ENCODE peak calls at places on chromosome 6, in six cellular contexts. S, U, B, O, X and H are unnamed samples.
A peak's percentile ranks its signal among the peaks of the same experiment; 100 is the strongest.

GRCh38 chr6:170410241-170410640 is 103.7 kb downstream of the FAM120B start:
- DNase-seq in S (no peak), X (no peak), O (no peak), U (no peak), B (no peak), H (no peak)

GRCh38 chr6:55438217-55438616 is 110.9 kb downstream of the GFRAL start:
- DNase-seq in S (no peak), B (no peak), U (no peak), X (no peak), O (no peak), H (no peak)

GRCh38 chr6:104118274-104118673 is 741.4 kb downstream of the HACE1 start:
- DNase-seq in X (no peak), O (no peak), B (no peak), S (peak; percentile 27), U (peak; percentile 22), H (no peak)

GRCh38 chr6:33123732-33124524 is 48.1 kb downstream of the HLA-DPB1 start:
- DNase-seq in U (no peak), S (peak; percentile 14), X (peak; percentile 67), B (peak; percentile 84), O (peak; percentile 27), H (peak; percentile 74)

GRCh38 chr6:38589367-38589720 is 50.4 kb downstream of the BTBD9 start:
- DNase-seq in U (no peak), O (no peak), S (no peak), X (no peak), B (no peak), H (no peak)

GRCh38 chr6:11514672-11515071 is 22.9 kb upstream of the TMEM170B start:
- DNase-seq in X (peak; percentile 68), S (no peak), U (no peak), B (no peak), O (no peak), H (peak; percentile 9)

GRCh38 chr6:90375681-90376439 is 79.2 kb upstream of the BACH2 start:
- DNase-seq in X (peak; percentile 97), S (peak; percentile 94), O (no peak), U (peak; percentile 92), B (no peak), H (no peak)

GRCh38 chr6:158849899-158850806 is 31.0 kb upstream of the EZR start:
- DNase-seq in U (peak; percentile 96), S (peak; percentile 98), O (no peak), X (no peak), B (no peak), H (no peak)

GRCh38 chr6:46491789-46492547 is 719 bp upstream of the RCAN2 start:
- DNase-seq in B (peak; percentile 80), X (peak; percentile 39), U (no peak), O (no peak), S (peak; percentile 3), H (no peak)

DNA sequence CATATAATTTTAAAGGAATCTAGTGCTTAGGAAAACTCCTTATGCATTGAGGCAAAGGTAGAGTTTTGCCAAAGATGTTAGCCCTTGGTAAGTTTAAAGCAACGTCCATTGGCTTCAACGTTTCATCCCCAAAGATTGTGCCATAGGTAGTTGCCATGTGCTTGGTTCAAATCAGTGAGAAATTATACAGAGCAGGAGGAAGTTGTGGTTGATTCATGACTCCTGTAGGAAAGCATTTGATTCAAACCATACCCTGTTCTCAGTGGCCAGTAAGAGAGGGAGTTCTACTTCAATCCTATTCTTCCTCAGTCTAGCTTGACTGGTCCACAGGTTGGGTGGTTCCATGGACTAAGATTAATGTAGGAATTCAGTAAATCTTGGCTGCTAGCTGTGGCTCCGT is 535.6 kb downstream of the QKI start:
- DNase-seq in B (no peak), S (peak; percentile 89), U (peak; percentile 89), X (no peak), O (no peak), H (no peak)
- H3K4me2 ChIP-seq in B (no peak overlapping the region), S (no peak overlapping the region), U (no peak overlapping the region), X (no peak overlapping the region), O (no peak overlapping the region), H (no peak overlapping the region)

GRCh38 chr6:42394151-42394550 is 57.6 kb downstream of the TRERF1 start:
- DNase-seq in S (no peak), B (no peak), U (no peak), O (no peak), X (no peak), H (no peak)

GRCh38 chr6:42400031-42400760 is 51.5 kb downstream of the TRERF1 start:
- DNase-seq in U (no peak), O (no peak), B (no peak), S (no peak), X (no peak), H (no peak)

GRCh38 chr6:42394881-42395620 is 56.7 kb downstream of the TRERF1 start:
- DNase-seq in B (no peak), O (no peak), X (no peak), S (no peak), U (no peak), H (no peak)

GRCh38 chr6:42393339-42393738 is 58.4 kb downstream of the TRERF1 start:
- DNase-seq in U (no peak), O (no peak), B (no peak), X (no peak), S (no peak), H (no peak)

DNA sequence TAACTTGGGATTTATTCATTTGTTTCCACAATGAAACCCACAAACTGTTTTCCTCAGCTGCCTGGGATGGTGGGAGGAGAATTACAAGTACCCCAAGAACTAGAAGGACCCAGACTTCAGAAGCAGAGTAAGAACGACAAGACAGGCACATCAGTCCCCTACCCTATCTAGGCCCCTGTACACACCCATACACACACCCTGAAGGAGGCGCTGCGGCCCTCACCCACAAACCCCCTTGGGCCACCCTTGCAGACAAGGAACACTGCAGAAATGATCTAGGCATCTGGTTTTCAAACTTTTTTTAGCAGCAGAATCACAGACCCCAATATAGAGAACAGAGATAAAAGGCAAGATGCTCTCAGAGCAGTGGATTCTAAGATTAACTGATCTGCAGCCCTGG is 55.0 kb downstream of the TRERF1 start:
- DNase-seq in B (no peak), X (no peak), U (no peak), S (no peak), O (no peak), H (no peak)
- H3K79me2 ChIP-seq in B (peaks cover 99% of the 10 kb centered on the region), X (no peaks in the 10 kb centered on the region), U (peaks cover 49% of the 10 kb centered on the region), S (peaks cover 71% of the 10 kb centered on the region), O (peaks cover 2% of the 10 kb centered on the region), H (peaks cover 62% of the 10 kb centered on the region)

GRCh38 chr6:4910060-4910746 is 93.6 kb downstream of the RPP40 start:
- DNase-seq in X (no peak), O (no peak), U (peak; percentile 34), S (peak; percentile 41), B (no peak), H (no peak)

GRCh38 chr6:4916954-4917561 is 86.8 kb downstream of the RPP40 start:
- DNase-seq in B (no peak), O (peak; percentile 15), U (no peak), X (no peak), S (no peak), H (no peak)

GRCh38 chr6:4912559-4912958 is 91.3 kb downstream of the RPP40 start:
- DNase-seq in O (no peak), X (no peak), U (no peak), B (peak; percentile 18), S (no peak), H (no peak)

GRCh38 chr6:4913705-4914411 is 90.0 kb downstream of the RPP40 start:
- DNase-seq in S (no peak), X (no peak), B (no peak), O (no peak), U (no peak), H (no peak)

GRCh38 chr6:4914412-4915159 is 89.3 kb downstream of the RPP40 start:
- DNase-seq in B (no peak), O (no peak), X (no peak), U (peak; percentile 48), S (peak; percentile 64), H (no peak)
- H3K4me2 ChIP-seq in B (no peak overlapping the region), O (no peak overlapping the region), X (no peak overlapping the region), U (no peak overlapping the region), S (peak overlapping the region; percentile 21), H (no peak overlapping the region)

GRCh38 chr6:100553243-100553642 is 88.5 kb upstream of the SIM1 start:
- DNase-seq in X (no peak), S (no peak), U (no peak), B (no peak), O (no peak), H (no peak)
- H3K79me2 ChIP-seq in X (no peaks in the 10 kb centered on the region), S (no peaks in the 10 kb centered on the region), U (no peaks in the 10 kb centered on the region), B (no peaks in the 10 kb centered on the region), O (no peaks in the 10 kb centered on the region), H (no peaks in the 10 kb centered on the region)

GRCh38 chr6:163579880-163580295 is 165.4 kb downstream of the QKI start:
- DNase-seq in U (peak; percentile 26), X (no peak), S (peak; percentile 45), B (peak; percentile 39), O (no peak), H (no peak)
- H3K4me2 ChIP-seq in U (no peak overlapping the region), X (no peak overlapping the region), S (no peak overlapping the region), B (no peak overlapping the region), O (no peak overlapping the region), H (no peak overlapping the region)

GRCh38 chr6:56927538-56928453 is 27.1 kb upstream of the BEND6 start:
- DNase-seq in S (peak; percentile 53), U (no peak), X (peak; percentile 4), O (no peak), B (no peak), H (no peak)
- H3K79me2 ChIP-seq in S (peaks cover 8% of the 10 kb centered on the region), U (no peaks in the 10 kb centered on the region), X (no peaks in the 10 kb centered on the region), O (no peaks in the 10 kb centered on the region), B (no peaks in the 10 kb centered on the region), H (no peaks in the 10 kb centered on the region)